ENCODE peak calls at places on chromosome 16, in four cellular contexts. P, J, X and A are unnamed samples. For H3K4me1, the result is how much of the 10 kb centered on the place peaks cover.

GRCh38 chr16:57469917-57470470 is 7.5 kb downstream of the POLR2C start:
- DNase-seq in P (no peak), J (peak), X (no peak), A (no peak)

GRCh38 chr16:83199012-83199411 is 572.2 kb downstream of the CDH13 start:
- DNase-seq in J (no peak), X (no peak), P (no peak), A (peak)

GRCh38 chr16:1809281-1809801 is 15.8 kb upstream of the IGFALS start:
- DNase-seq in X (no peak), J (peak), P (no peak), A (no peak)

GRCh38 chr16:72400257-72401078 is 228.5 kb upstream of the PMFBP1 start:
- DNase-seq in X (peak), P (peak), J (peak), A (no peak)

GRCh38 chr16:22369221-22369811 is 5.1 kb downstream of the CDR2 start:
- DNase-seq in X (no peak), P (peak), J (no peak), A (no peak)

GRCh38 chr16:2027024-2028010 is 615 bp downstream of the NHERF2 start:
- DNase-seq in J (no peak), X (no peak), P (peak), A (no peak)

GRCh38 chr16:54098247-54098646 is 188.3 kb downstream of the IRX3 start:
- DNase-seq in J (no peak), X (no peak), P (no peak), A (peak)

GRCh38 chr16:20906225-20906870 is 5.8 kb downstream of the LYRM1 start:
- DNase-seq in P (no peak), X (no peak), J (no peak), A (no peak)

GRCh38 chr16:54677551-54677950 is 253.1 kb upstream of the IRX5 start:
- DNase-seq in J (no peak), X (no peak), P (no peak), A (no peak)

GRCh38 chr16:26599786-26600107 is 467.0 kb upstream of the C16orf82 start:
- DNase-seq in P (no peak), J (no peak), X (peak), A (no peak)

GRCh38 chr16:66103245-66103644 is 263.2 kb upstream of the CDH5 start:
- DNase-seq in J (no peak), X (no peak), P (no peak), A (no peak)

GRCh38 chr16:16075463-16076399 is 126.3 kb downstream of the ABCC1 start:
- DNase-seq in P (no peak), X (no peak), J (no peak), A (no peak)

GRCh38 chr16:56354016-56354415 is 71.3 kb downstream of the AMFR start:
- DNase-seq in P (no peak), X (no peak), J (no peak), A (no peak)

GRCh38 chr16:56190903-56191806 is at the start of gene GNAO1:
- DNase-seq in P (peak), J (peak), X (peak), A (no peak)

GRCh38 chr16:24753437-24753836 is 24.0 kb downstream of the TNRC6A start:
- DNase-seq in J (no peak), X (no peak), P (no peak), A (no peak)

GRCh38 chr16:4639899-4640509 is 15.4 kb downstream of the MGRN1 start:
- DNase-seq in X (no peak), P (no peak), J (no peak), A (no peak)

DNA sequence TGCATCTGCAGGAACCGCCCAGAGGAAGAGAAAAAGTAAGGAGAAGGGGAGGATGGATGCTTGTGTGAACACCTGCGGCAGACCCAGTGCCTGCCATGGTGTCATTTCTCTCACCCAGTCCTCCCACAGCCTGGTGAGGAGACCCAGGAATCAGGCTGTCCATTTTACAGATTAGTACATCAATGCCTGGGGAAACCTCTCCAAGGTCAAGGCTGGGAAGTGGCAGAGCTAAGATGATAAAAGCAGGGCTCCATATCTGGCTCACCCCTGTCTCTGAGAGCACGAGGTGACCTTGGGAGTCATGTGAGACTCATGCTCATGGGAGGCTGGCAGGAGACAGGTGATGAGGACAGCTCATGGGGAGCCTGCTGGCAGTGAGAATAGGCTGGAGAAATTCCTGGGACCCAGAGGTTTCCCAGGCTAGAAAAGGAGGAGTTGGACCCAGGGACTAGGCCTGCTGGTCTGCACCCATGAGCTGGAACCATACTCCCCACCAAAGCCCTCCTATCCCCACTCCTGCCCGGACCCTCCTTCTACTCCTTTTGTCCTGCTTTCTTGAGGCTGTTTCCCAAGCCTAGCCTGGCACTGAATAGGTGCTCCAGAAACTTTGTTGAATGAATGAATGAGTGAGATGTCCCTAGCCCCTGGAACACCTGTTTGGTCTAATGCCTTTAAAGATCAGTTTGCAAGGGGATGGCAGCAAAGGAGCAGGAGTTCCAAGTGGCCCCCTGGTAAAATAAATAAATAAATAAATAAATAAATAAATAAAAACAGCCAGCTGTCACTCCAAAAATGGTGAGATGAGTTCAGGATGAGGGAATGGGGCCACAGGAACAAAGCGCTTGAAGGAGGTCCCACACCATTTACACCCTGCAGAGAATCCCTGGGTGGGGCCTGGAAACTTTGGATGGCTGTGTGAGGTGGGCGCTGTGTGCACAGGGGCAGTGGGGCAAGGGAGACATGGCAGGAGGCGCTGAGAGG is 1.6 kb downstream of the ZNF629 start:
- DNase-seq in J (no peak), X (no peak), P (no peak), A (no peak)
- H3K4me3 ChIP-seq in J (peak), X (no peak), P (no peak), A (peak)

GRCh38 chr16:14496786-14497185 is 133.3 kb downstream of the PARN start:
- DNase-seq in J (no peak), X (peak), P (no peak), A (no peak)
- H3K4me1 ChIP-seq in J (under half), X (under half), P (under half), A (under half)

GRCh38 chr16:85335584-85336492 is 223.6 kb upstream of the CIBAR2 start:
- DNase-seq in J (no peak), X (no peak), P (no peak), A (no peak)
- H3K27ac ChIP-seq in J (no peak), X (no peak), P (peak), A (no peak)

DNA sequence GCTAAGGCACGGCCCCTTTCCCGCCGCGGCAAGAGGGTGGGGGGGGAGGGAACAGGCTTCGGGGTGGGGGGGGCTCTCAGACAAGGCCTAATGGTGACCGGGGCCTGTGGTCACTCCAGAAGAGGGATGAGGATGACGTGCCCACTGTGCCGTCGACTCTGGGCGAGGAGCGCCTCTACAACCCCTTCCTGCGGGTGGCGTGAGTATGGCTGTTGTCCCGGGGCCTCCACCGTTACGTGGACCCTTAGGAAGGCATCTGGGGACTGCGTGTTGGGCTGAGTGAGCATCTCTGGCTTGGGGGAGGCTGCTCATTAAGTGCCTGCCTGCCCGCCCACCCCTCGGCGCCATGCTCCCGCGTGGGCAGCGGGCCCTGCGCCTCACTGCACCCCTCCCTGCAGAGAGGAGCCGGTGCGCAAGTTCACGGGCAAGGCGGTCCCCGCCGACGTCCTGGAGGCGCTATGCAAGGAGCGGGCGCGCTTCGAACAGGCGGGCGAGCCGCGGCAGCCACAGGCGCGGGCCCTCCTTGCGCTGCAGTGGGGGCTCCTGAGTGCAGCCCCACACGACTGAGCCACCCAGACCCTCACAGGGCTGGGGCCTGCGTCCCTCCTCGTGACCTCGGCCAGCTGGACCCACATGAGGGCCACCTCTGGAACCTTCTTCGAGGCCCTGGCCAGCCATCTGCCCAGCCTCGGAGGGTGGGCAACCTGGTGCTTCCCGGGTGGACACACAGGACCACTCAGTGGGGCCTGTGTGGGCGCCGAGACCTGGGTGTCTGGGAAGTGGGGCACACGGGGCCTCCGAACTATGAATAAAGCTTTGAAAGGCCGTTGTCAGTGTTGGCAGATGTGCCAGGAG is 2.2 kb downstream of the HAGHL start:
- DNase-seq in X (no peak), P (no peak), J (peak), A (no peak)
- H3K4me3 ChIP-seq in X (no peak), P (no peak), J (peak), A (no peak)

DNA sequence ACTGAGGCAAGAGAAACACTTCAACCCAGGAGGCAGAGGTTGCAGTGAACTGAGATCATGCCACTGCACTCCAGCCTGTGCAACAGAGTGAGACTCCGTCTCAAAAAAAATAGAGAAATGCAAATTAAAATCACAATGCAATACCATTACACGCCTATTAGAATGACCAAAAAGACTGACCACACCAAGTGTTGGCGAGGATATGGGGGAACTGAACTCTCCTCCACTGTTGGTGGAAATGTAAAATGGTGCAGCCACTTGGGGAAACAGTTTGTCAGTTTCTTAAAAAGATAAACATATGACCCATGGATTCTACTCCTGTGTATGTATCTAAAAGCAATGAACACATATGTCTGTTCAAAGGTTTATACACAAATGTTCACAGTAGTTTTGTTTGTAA is 204.8 kb downstream of the MRTFB start:
- DNase-seq in J (no peak), P (no peak), X (no peak), A (no peak)
- H3K4me1 ChIP-seq in J (under half), P (under half), X (under half), A (under half)

DNA sequence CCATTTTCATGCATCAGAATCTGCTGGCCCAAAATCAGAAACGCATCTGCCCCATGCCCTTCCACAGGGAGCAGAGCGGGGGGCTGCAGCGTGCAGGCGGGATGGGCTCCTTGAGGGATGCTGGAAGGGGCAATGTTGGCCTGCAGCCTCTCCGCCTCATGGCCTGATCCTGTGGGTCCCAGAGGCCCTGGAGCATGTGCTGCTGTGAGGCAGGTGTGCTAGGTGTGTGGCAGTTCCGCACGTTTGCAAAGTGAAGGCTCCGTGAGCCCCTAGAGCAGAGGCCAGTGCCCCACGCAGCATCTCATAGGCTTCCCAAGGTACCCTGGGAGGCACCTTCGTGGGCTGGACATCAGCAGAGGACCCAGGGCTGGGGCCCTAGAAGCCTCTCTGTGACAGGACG is 36.4 kb upstream of the CDH15 start:
- DNase-seq in P (no peak), J (no peak), X (no peak), A (no peak)
- H3K27ac ChIP-seq in P (no peak), J (no peak), X (no peak), A (no peak)

GRCh38 chr16:31260136-31260931 is 559 bp downstream of the ITGAM start:
- DNase-seq in P (no peak), J (no peak), X (no peak), A (no peak)
- H3K4me3 ChIP-seq in P (no peak), J (no peak), X (no peak), A (no peak)

DNA sequence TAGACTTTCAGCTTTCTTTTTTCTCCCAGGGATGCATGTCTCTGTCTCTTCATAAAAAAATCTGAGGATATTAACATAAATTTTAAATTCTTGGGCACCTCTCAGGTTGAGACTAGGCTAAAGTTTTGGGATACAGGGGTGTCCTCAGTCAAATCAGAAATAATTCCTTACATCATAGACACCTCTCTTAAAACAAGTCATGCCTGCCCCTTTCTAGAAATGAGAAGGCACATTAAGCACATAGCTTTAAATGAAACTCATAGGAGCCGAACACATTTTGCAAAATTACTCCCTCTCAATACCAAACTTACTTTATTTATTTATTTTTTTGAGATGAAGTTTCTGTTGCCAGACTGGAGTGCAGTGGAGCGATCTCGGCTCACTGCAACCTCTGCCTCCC is 67.3 kb upstream of the BCAR1 start:
- DNase-seq in X (no peak), J (no peak), P (no peak), A (no peak)
- H3K4me1 ChIP-seq in X (under half), J (under half), P (under half), A (under half)